ENCODE peak calls at places on chromosomes 2 and 18, in six cellular contexts. K, C, Q, Y, E and M are unnamed samples.

GRCh38 chr2:141341444-141341843 is 789.4 kb downstream of the LRP1B start:
- DNase-seq in E (no peak), C (no peak), Y (peak; percentile 82), Q (no peak), K (no peak), M (no peak)

GRCh38 chr2:199382091-199382490 is 75.6 kb downstream of the SATB2 start:
- DNase-seq in Y (no peak), E (no peak), C (no peak), Q (no peak), K (no peak), M (no peak)

GRCh38 chr2:12870692-12871091 is 154.0 kb downstream of the TRIB2 start:
- DNase-seq in E (no peak), Q (no peak), Y (no peak), C (no peak), K (no peak), M (no peak)

GRCh38 chr18:2970762-2971659 is 41.9 kb downstream of the LPIN2 start:
- DNase-seq in Y (no peak), E (no peak), C (no peak), K (no peak), Q (no peak), M (no peak)

GRCh38 chr2:35220471-35220870 is 1135.1 kb upstream of the CRIM1 start:
- DNase-seq in Y (peak; percentile 29), E (no peak), K (no peak), C (no peak), Q (no peak), M (no peak)

GRCh38 chr2:171626949-171627348 is 60.3 kb upstream of the DYNC1I2 start:
- DNase-seq in C (no peak), E (no peak), Q (no peak), Y (no peak), K (no peak), M (no peak)

GRCh38 chr18:49562481-49563129 is 748 bp downstream of the LIPG start:
- DNase-seq in C (peak; percentile 35), K (peak; percentile 72), E (no peak), Y (no peak), Q (no peak), M (no peak)

GRCh38 chr2:68018727-68019126 is 44.1 kb downstream of the C1D start:
- DNase-seq in K (no peak), E (no peak), Q (no peak), C (no peak), Y (peak; percentile 17), M (no peak)

DNA sequence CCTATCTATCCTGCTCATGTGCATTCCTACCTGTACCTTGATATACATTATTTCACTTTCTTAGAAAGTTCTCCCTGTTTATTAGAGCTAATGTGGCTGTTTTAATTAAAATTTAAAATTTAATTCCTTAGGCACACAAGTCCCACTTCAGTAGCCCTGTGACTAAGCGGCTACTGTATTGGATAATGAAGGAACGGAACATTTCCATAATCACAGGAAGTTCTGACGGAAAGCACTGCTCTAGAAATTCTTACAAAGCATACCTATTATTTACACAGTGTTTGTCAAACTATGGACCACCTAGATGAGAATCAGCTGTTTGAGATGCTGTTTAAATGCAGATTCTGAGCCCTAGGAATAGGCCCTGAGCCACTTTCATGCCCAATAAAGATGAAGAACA is 13.2 kb downstream of the GREB1L start:
- DNase-seq in Q (no peak), E (no peak), C (no peak), K (no peak), Y (no peak), M (no peak)
- H3K27ac ChIP-seq in Q (no peak overlapping the region), E (no peak overlapping the region), C (no peak overlapping the region), K (no peak overlapping the region), Y (no peak overlapping the region), M (no peak overlapping the region)

DNA sequence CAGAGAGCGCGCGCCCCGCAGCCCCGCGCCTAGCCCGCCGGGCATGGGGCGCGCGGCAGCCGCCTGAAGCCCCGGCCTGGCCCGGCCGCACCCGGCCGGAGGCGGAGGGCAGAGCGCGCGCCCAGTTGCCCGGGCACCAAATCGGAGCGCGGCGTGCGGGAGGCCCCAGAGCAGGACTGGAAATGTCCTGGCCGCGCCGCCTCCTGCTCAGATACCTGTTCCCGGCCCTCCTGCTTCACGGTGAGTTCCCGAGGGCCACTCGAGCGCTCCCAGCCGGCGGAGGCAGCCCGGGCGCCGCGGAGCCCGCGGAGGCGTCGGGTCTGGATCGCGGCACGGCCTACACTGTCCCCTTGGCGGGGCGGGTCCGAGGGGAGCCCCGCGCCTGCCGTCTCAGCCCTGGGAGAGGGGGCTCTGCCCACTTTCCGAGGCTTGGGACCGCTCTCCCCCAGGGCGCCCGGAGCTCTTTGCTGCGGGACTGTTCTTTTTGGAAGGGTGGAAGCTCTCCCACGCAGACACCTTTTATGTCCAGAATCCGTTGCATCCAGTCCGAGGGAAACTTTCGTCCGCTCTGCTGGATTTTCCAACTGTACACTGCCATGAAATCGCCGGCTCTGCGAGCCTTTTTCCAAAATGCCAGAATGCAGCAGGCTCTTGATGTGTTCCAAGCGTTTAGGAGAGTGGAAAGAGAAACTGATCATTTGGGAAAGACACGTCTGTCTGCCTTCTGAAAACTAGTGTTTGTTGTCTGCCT is 540 bp downstream of the APCDD1 start:
- DNase-seq in K (peak; percentile 56), Q (peak; percentile 82), Y (no peak), C (no peak), E (peak; percentile 47), M (no peak)
- H3K27ac ChIP-seq in K (peak overlapping the region; percentile 62), Q (peak overlapping the region; percentile 18), Y (no peak overlapping the region), C (peak overlapping the region; percentile 17), E (peak overlapping the region; percentile 96), M (peak overlapping the region; percentile 82)

DNA sequence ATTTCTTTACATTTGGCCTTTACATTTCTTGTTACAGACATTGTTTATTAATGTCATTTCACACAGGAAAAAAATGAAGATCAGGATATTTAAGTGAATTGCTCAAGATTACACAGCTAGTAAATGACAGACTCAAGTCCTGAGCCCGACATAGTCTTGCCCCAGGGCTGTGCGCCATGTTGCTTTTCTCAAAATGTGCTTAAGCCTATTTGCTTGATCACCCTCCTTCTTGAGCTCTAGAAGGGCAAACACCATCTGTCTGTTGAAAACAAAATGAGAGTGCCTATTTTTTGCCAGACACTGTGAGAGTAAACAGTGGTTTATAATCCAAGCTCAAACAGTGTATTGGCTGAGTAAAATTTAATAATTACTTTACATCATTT is 34.8 kb upstream of the HNMT start:
- DNase-seq in C (no peak), K (no peak), E (no peak), Y (no peak), Q (no peak), M (no peak)
- H3K27ac ChIP-seq in C (no peak overlapping the region), K (peak overlapping the region; percentile 96), E (no peak overlapping the region), Y (no peak overlapping the region), Q (no peak overlapping the region), M (no peak overlapping the region)

DNA sequence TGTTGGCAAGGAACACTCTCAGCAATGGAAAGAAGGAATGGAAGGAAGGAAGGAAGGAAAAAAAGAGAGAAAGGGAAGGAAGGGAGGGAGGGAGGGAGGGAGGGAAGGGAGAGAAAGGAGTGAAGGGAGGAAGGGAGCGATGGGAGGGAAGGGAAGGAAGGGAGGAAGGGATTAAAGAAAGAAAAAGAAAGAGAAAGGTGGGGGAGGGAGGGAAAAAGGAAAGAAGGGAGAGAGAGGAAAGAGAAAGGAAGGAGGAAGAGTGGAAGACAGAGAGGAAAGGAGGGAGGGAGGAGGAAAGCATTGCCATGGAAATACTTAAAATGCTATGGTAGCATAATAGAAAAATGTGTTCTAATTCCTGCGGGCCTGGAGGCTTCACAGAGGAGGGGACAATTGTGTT is 22.4 kb downstream of the TTR start:
- DNase-seq in C (no peak), Q (no peak), Y (no peak), K (no peak), E (no peak), M (no peak)
- H3K27ac ChIP-seq in C (no peak overlapping the region), Q (no peak overlapping the region), Y (no peak overlapping the region), K (no peak overlapping the region), E (no peak overlapping the region), M (no peak overlapping the region)

DNA sequence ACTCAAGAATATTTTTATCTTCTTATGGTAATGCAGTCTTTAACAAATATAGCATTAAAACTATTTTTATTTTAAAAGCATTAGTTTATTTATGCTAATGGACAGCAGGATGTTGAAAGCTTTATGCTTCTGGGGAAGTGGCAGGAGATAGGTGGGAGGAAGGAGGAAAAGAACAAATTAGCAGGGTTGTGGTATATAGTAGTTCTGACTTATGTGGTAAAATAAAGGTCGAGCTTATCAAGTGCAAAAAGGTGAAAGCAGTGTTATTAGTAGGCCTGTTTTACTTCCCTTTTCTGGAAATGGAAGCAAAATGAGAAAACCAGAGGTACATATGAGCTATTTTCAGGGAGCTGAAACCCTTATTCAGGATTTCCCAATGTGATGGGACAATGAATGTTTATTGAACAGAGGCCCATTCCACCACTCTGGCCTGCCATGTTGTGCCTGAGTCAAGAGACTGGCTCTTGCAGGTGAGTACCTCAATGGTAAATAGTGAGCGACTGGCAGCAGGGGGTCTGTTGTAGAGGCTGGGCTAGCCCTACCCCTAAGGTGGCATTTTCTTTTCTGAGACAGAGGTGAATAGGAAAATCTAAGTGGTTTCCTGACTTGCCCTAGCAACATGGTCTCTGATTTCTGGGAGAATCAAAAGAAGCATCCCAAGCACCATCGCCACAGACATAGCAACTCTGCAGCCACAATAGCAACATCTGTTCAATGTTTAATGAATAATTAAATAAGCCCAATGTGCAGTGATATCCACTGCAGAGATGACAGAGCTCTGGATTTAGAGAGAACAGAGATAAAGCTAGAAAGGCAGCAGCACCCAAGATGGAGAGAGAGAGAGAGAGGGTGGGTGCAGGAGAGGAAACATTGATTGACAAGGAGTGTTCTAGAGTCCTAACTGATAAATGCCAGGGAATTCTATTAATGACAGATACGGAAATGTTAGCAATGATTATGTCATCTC is 119.7 kb downstream of the UPP2 start:
- DNase-seq in Q (no peak), C (no peak), K (no peak), E (no peak), Y (no peak), M (no peak)
- H3K27ac ChIP-seq in Q (no peak overlapping the region), C (no peak overlapping the region), K (no peak overlapping the region), E (no peak overlapping the region), Y (no peak overlapping the region), M (no peak overlapping the region)